ENCODE peak calls at places on chromosomes 6 and 20, in ten cellular contexts. J is RWPE2, U is AG10803, W is neural progenitor cell, H is tibial nerve, S is HCT116, R is astrocyte of the spinal cord, M is suprapubic skin, P is MM.1S, V is A549. F is an unnamed sample.

GRCh38 chr6:117555882-117556498 is 46.3 kb downstream of the GOPC start:
- DNase-seq in R (peak), S (no peak), V (no peak), J (no peak), U (peak), P (peak), M (no peak), W (peak), H (peak), F (peak)

GRCh38 chr6:43127180-43127579 is 43.9 kb upstream of the SRF start:
- DNase-seq in R (no peak), U (no peak), V (no peak), S (no peak), J (no peak), H (no peak), M (no peak), W (no peak), P (no peak), F (no peak)

GRCh38 chr20:7776148-7776547 is 164.1 kb downstream of the HAO1 start:
- DNase-seq in V (no peak), R (no peak), P (no peak), W (no peak), U (no peak), S (no peak), M (no peak), H (no peak), J (no peak), F (no peak)

GRCh38 chr6:161417712-161418457 is 144.0 kb upstream of the AGPAT4 start:
- DNase-seq in R (peak), S (no peak), J (no peak), M (no peak), V (peak), H (peak), U (peak), W (peak), P (no peak), F (peak)

GRCh38 chr6:36769676-36770499 is 69.4 kb downstream of the CPNE5 start:
- DNase-seq in U (peak), W (no peak), P (no peak), M (no peak), S (no peak), V (no peak), H (no peak), R (peak), J (no peak), F (peak)

GRCh38 chr6:12286381-12287132 is 3.6 kb upstream of the EDN1 start:
- DNase-seq in H (no peak), S (no peak), V (no peak), R (no peak), W (no peak), M (no peak), J (no peak), U (peak), P (no peak), F (peak)

GRCh38 chr6:85673198-85674139 is 30.8 kb upstream of the SYNCRIP start:
- DNase-seq in S (no peak), J (no peak), M (no peak), U (no peak), R (no peak), W (no peak), P (no peak), H (no peak), V (no peak), F (peak)

GRCh38 chr6:75618437-75618836 is 16.8 kb downstream of the SENP6 start:
- DNase-seq in V (no peak), S (no peak), U (no peak), W (no peak), M (no peak), H (no peak), J (no peak), P (no peak), R (no peak), F (no peak)

GRCh38 chr20:9838378-9839295 is at the start of gene PAK5:
- DNase-seq in P (peak), W (peak), H (no peak), R (peak), S (peak), U (peak), V (peak), J (peak), M (no peak), F (peak)

GRCh38 chr20:62274332-62275262 is 28.2 kb upstream of the ADRM1 start:
- DNase-seq in W (no peak), S (no peak), H (no peak), M (no peak), R (no peak), V (no peak), P (no peak), U (no peak), J (no peak), F (no peak)

GRCh38 chr6:33935439-33936080 is 131.8 kb upstream of the MLN start:
- DNase-seq in M (no peak), V (no peak), W (peak), R (no peak), S (no peak), U (no peak), J (no peak), H (no peak), P (no peak), F (no peak)

GRCh38 chr6:71079707-71080106 is 122.8 kb upstream of the B3GAT2 start:
- DNase-seq in R (peak), V (no peak), W (no peak), P (no peak), J (no peak), M (no peak), U (peak), H (no peak), S (no peak), F (peak)

GRCh38 chr6:129766959-129767728 is 57.2 kb upstream of the ARHGAP18 start:
- DNase-seq in M (no peak), P (peak), S (no peak), W (peak), H (no peak), J (no peak), U (peak), R (peak), V (no peak), F (peak)

GRCh38 chr6:16635810-16636602 is 125.3 kb downstream of the ATXN1 start:
- DNase-seq in W (no peak), S (peak), R (peak), U (peak), H (no peak), M (no peak), J (no peak), V (peak), P (peak), F (peak)

GRCh38 chr6:22236626-22237414 is 60.0 kb downstream of the PRL start:
- DNase-seq in M (peak), J (peak), P (no peak), S (no peak), W (no peak), V (peak), U (peak), H (no peak), R (peak), F (peak)

GRCh38 chr20:17662333-17663039 is 19.6 kb downstream of the RRBP1 start:
- DNase-seq in J (peak), P (no peak), R (peak), V (no peak), W (no peak), H (peak), M (peak), U (peak), S (no peak), F (peak)

GRCh38 chr6:83854766-83855165 is 1.6 kb downstream of the RIPPLY2 start:
- DNase-seq in R (no peak), V (no peak), U (no peak), W (no peak), S (no peak), J (no peak), H (no peak), P (no peak), M (no peak), F (no peak)

GRCh38 chr20:17226410-17227198 is at the start of gene PCSK2:
- DNase-seq in J (no peak), R (peak), W (peak), P (no peak), V (peak), M (no peak), H (no peak), U (peak), S (no peak), F (peak)

GRCh38 chr6:23003671-23004598 is 434.6 kb downstream of the HDGFL1 start:
- DNase-seq in S (no peak), P (no peak), V (no peak), J (no peak), W (no peak), U (peak), R (peak), M (peak), H (peak), F (peak)

GRCh38 chr6:4446982-4447381 is 311.6 kb upstream of the ECI2 start:
- DNase-seq in V (no peak), M (no peak), U (peak), P (peak), H (no peak), R (peak), W (no peak), S (no peak), J (no peak), F (peak)

GRCh38 chr6:156334961-156335360 is 442.2 kb upstream of the ARID1B start:
- DNase-seq in H (no peak), S (no peak), R (no peak), M (no peak), W (no peak), U (no peak), V (no peak), J (no peak), P (no peak), F (no peak)

GRCh38 chr6:37516076-37516919 is 16.6 kb upstream of the CCDC167 start:
- DNase-seq in W (peak), P (peak), M (no peak), V (no peak), S (no peak), R (peak), H (peak), U (no peak), J (no peak), F (no peak)

GRCh38 chr6:145214570-145214969 is 520.8 kb downstream of the EPM2A start:
- DNase-seq in S (peak), J (no peak), P (peak), H (no peak), U (peak), W (peak), V (peak), M (no peak), R (peak), F (peak)

GRCh38 chr6:163793584-163793983 is 379.1 kb downstream of the QKI start:
- DNase-seq in J (no peak), W (no peak), H (no peak), M (no peak), V (peak), U (peak), P (no peak), S (peak), R (peak), F (peak)

GRCh38 chr6:97459986-97460385 is 177.0 kb upstream of the MMS22L start:
- DNase-seq in S (no peak), H (no peak), R (peak), M (no peak), V (no peak), J (no peak), W (no peak), P (no peak), U (no peak), F (no peak)

GRCh38 chr6:20877008-20877937 is 343.0 kb downstream of the CDKAL1 start:
- DNase-seq in R (peak), M (peak), J (peak), W (no peak), U (peak), V (peak), S (peak), P (no peak), H (peak), F (peak)

GRCh38 chr20:59182401-59183044 is 18.9 kb downstream of the ZNF831 start:
- DNase-seq in P (no peak), S (no peak), W (no peak), V (no peak), H (no peak), U (no peak), R (no peak), M (no peak), J (no peak), F (no peak)

GRCh38 chr6:17971128-17972073 is 16.0 kb downstream of the KIF13A start:
- DNase-seq in U (peak), S (peak), M (no peak), V (peak), H (no peak), P (no peak), R (peak), W (no peak), J (no peak), F (peak)

GRCh38 chr20:20034486-20034885 is 17.3 kb downstream of the NAA20 start:
- DNase-seq in V (no peak), H (no peak), U (no peak), P (no peak), J (no peak), S (no peak), M (no peak), R (no peak), W (no peak), F (no peak)

GRCh38 chr6:109236140-109237081 is 141.1 kb downstream of the CEP57L1 start:
- DNase-seq in P (no peak), S (no peak), H (no peak), J (no peak), R (no peak), M (no peak), W (peak), V (peak), U (no peak), F (no peak)

GRCh38 chr6:126039284-126039683 is 52.9 kb downstream of the TRMT11 start:
- DNase-seq in R (peak), P (no peak), J (no peak), S (no peak), W (no peak), M (no peak), U (peak), H (no peak), V (peak), F (peak)

GRCh38 chr20:63086421-63087235 is 79.9 kb upstream of the BHLHE23 start:
- DNase-seq in U (no peak), W (no peak), H (no peak), J (peak), V (no peak), M (peak), S (no peak), R (no peak), P (no peak), F (no peak)

GRCh38 chr20:9981834-9982233 is 53.0 kb upstream of the ANKEF1 start:
- DNase-seq in J (no peak), R (no peak), S (no peak), M (no peak), W (no peak), U (no peak), P (no peak), H (no peak), V (no peak), F (peak)

DNA sequence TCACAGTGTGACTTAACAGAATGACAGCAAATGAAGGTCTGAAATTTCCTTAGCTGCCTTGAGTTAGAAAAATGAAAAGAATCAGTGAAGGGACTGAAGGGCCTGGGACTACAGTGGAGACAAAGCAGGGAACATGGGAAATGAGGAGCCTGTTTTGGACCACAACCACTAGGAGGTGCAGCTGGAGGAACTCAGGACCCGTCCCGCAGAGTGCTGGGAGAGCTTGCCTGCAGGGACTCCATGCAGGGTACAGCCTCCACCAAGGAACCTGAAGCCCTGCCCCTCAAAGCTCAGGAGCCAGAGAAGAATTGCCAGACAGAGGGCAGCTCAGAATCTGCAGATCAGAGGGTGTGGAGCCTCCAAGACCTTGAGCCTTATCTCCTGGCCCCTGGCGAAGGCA is 50.7 kb downstream of the LRFN2 start:
- DNase-seq in J (no peak), M (no peak), R (no peak), W (peak), V (peak), U (no peak), P (no peak), H (no peak), S (no peak), F (no peak)
- TF ChIP-seq CTCF in J (no peak), M (no peak), R (peak), W (peak), V (no peak), U (peak), P (no peak), H (no peak), S (peak), F (peak)

GRCh38 chr6:27502508-27503435 is 29.9 kb upstream of the ZNF184 start:
- DNase-seq in W (peak), M (no peak), S (peak), U (peak), R (peak), P (peak), J (no peak), V (peak), H (peak), F (peak)
- H3K4me3 ChIP-seq in W (peak), M (peak), S (peak), U (peak), R (peak), P (peak), J (peak), V (peak), H (peak), F (peak)

GRCh38 chr6:157459327-157459726 is 78.3 kb downstream of the ZDHHC14 start:
- DNase-seq in R (no peak), V (no peak), M (no peak), H (no peak), J (no peak), P (no peak), U (no peak), W (no peak), S (no peak), F (no peak)

GRCh38 chr6:157462956-157463742 is 82.2 kb downstream of the ZDHHC14 start:
- DNase-seq in S (no peak), H (no peak), V (no peak), M (no peak), R (no peak), U (no peak), P (no peak), J (no peak), W (no peak), F (no peak)

GRCh38 chr6:157460182-157460999 is 79.4 kb downstream of the ZDHHC14 start:
- DNase-seq in M (no peak), W (no peak), V (no peak), P (no peak), H (no peak), S (no peak), J (no peak), U (peak), R (no peak), F (no peak)

GRCh38 chr6:157457787-157458186 is 76.8 kb downstream of the ZDHHC14 start:
- DNase-seq in J (no peak), M (no peak), W (no peak), S (no peak), H (no peak), U (no peak), R (no peak), V (no peak), P (no peak), F (no peak)

DNA sequence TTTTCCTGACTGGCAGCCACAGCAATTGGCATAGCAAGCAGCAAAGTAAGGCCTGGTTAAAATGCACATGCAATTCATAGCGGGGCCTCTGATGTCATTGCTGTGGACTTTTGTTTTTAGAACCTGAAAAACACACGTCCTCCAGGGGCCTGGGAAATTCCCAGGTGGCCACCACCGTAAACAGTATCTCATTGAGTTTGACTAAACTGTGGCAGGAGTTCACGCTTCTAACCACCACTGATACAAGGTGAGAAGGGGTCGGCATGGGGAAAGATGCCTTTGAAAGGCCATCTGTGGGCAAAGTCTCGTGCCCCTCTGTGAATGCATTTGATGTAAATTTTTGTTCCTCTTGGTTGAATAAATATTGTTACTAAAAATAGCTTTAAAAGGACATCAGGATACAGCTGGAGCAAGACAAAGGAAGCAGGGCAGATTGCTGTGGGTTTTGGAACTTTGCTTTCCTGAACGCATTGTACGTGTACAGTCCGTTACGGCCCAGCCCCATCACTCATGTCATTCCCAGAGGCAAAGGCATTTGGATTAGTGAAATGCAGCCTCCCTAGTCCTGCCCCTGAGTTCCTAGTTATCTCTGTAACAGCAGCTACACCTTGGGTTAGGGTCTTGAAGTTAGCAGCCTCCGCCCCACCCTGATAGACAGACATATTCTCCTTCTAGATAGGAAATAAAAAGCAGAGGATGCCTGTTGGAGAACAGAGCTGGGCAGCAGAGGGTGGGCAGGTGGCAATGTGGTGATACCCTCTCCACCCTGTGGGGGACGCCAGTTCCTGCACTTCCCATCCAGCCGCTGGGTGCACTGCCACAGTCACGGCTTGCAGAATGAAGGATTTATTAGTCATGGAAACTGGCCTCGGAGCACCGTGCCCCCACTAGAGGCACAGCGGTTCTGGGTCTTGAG is 80.3 kb downstream of the ZDHHC14 start:
- DNase-seq in U (peak), R (peak), P (no peak), W (peak), V (no peak), S (no peak), J (no peak), M (no peak), H (no peak), F (no peak)
- TF ChIP-seq CTCF in U (no peak), R (no peak), P (no peak), W (peak), V (no peak), S (no peak), J (no peak), M (no peak), H (no peak), F (no peak)

GRCh38 chr20:53865905-53866786 is 204.2 kb downstream of the BCAS1 start:
- DNase-seq in R (peak), P (no peak), H (peak), U (peak), J (no peak), V (peak), W (peak), M (no peak), S (no peak), F (peak)
- H3K4me3 ChIP-seq in R (no peak), P (peak), H (peak), U (peak), J (no peak), V (peak), W (peak), M (peak), S (peak), F (no peak)

GRCh38 chr6:159753081-159753872 is 8.6 kb upstream of the ACAT2 start:
- DNase-seq in P (no peak), S (no peak), V (no peak), H (no peak), M (no peak), J (no peak), R (no peak), U (no peak), W (no peak), F (peak)

GRCh38 chr6:159746759-159747158 is 15.1 kb upstream of the ACAT2 start:
- DNase-seq in W (no peak), V (no peak), P (no peak), M (no peak), U (no peak), R (no peak), J (no peak), S (no peak), H (no peak), F (no peak)

GRCh38 chr6:159754401-159754800 is 7.4 kb upstream of the ACAT2 start:
- DNase-seq in U (no peak), V (no peak), P (no peak), W (no peak), S (no peak), M (no peak), R (no peak), H (no peak), J (no peak), F (no peak)

GRCh38 chr6:159754959-159755914 is 6.6 kb upstream of the ACAT2 start:
- DNase-seq in V (no peak), P (no peak), R (no peak), J (no peak), U (no peak), H (no peak), M (no peak), S (no peak), W (no peak), F (peak)

GRCh38 chr6:159751448-159751847 is 10.4 kb upstream of the ACAT2 start:
- DNase-seq in V (no peak), M (no peak), U (no peak), J (no peak), P (no peak), S (no peak), H (no peak), R (no peak), W (no peak), F (no peak)
- TF ChIP-seq CTCF in V (no peak), M (no peak), U (no peak), J (no peak), P (no peak), S (no peak), H (no peak), R (no peak), W (no peak), F (no peak)

DNA sequence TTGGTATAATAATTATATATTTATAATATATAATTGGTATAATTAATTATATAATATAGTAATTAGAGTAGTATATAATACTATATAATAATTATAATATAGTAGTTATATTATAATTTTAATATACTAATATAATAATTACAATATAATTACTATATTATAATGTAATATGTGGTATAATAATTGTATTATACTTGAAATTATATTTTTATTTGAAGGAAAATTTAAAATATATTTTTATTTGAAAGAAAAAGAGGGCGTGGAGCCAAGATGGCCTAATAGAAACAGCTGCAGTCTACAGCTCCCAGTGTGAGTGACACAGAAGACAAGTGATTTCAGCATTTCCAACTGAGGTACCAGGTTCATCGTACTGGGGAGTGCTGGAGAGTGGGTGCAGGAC is 365.9 kb downstream of the MMUT start:
- DNase-seq in P (no peak), W (no peak), S (no peak), V (no peak), R (no peak), J (no peak), U (no peak), H (no peak), M (no peak), F (no peak)
- H3K4me3 ChIP-seq in P (no peak), W (no peak), S (no peak), V (no peak), R (no peak), J (no peak), U (no peak), H (no peak), M (no peak), F (no peak)

F was measured in fibroblast of mammary gland.